ENCODE peak calls at places on chromosomes 6 and 20, in ten cellular contexts. J, V, E, K, I, U, Q, B, C and M are unnamed samples. For H3K4me1 and H3K36me3, the result is how much of the 10 kb centered on the place peaks cover.

GRCh38 chr20:53813728-53814459 is 220.3 kb upstream of the ZNF217 start:
- DNase-seq in J (no peak), V (no peak), E (no peak), K (no peak), I (no peak), U (no peak), Q (no peak), B (no peak), C (no peak), M (no peak)

GRCh38 chr6:56849876-56850275 is 105.0 kb upstream of the BEND6 start:
- DNase-seq in J (peak), V (no peak), E (no peak), K (no peak), I (no peak), U (no peak), Q (no peak), B (no peak), C (peak), M (no peak)

GRCh38 chr20:20360464-20360863 is 7.4 kb upstream of the INSM1 start:
- DNase-seq in J (peak), V (no peak), E (peak), K (peak), I (no peak), U (no peak), Q (peak), B (peak), C (peak), M (peak)

GRCh38 chr20:58482416-58482815 is 32.8 kb downstream of the APCDD1L start:
- DNase-seq in J (peak), V (no peak), E (no peak), K (no peak), I (no peak), U (no peak), Q (no peak), B (no peak), C (no peak), M (no peak)

GRCh38 chr6:3789018-3789895 is 37.7 kb upstream of the PXDC1 start:
- DNase-seq in J (peak), V (no peak), E (no peak), K (no peak), I (no peak), U (no peak), Q (no peak), B (no peak), C (no peak), M (no peak)

GRCh38 chr20:32429745-32430360 is 71.7 kb downstream of the ASXL1 start:
- DNase-seq in J (no peak), V (no peak), E (no peak), K (no peak), I (no peak), U (no peak), Q (no peak), B (no peak), C (no peak), M (no peak)

GRCh38 chr6:112050417-112050816 is 3.5 kb upstream of the CCN6 start:
- DNase-seq in J (no peak), V (no peak), E (no peak), K (no peak), I (no peak), U (no peak), Q (no peak), B (no peak), C (no peak), M (no peak)

GRCh38 chr6:82987951-82988350 is 77.7 kb downstream of the UBE3D start:
- DNase-seq in J (peak), V (no peak), E (no peak), K (no peak), I (no peak), U (no peak), Q (no peak), B (no peak), C (no peak), M (no peak)

GRCh38 chr6:111657146-111657545 is 51.5 kb upstream of the TRAF3IP2 start:
- DNase-seq in J (peak), V (no peak), E (no peak), K (no peak), I (no peak), U (no peak), Q (peak), B (no peak), C (no peak), M (no peak)

GRCh38 chr6:138682722-138683521 is 90.6 kb upstream of the CCDC28A start:
- DNase-seq in J (peak), V (no peak), E (peak), K (no peak), I (no peak), U (no peak), Q (no peak), B (no peak), C (no peak), M (no peak)

GRCh38 chr6:38688579-38689087 is 14.3 kb downstream of the GLO1 start:
- DNase-seq in J (no peak), V (no peak), E (no peak), K (no peak), I (no peak), U (no peak), Q (no peak), B (no peak), C (peak), M (no peak)

GRCh38 chr20:20699144-20699543 is 13.3 kb downstream of the RALGAPA2 start:
- DNase-seq in J (no peak), V (no peak), E (no peak), K (no peak), I (no peak), U (no peak), Q (peak), B (no peak), C (no peak), M (no peak)

GRCh38 chr6:97703661-97704060 is 420.6 kb upstream of the MMS22L start:
- DNase-seq in J (no peak), V (no peak), E (no peak), K (no peak), I (no peak), U (no peak), Q (no peak), B (no peak), C (no peak), M (no peak)

GRCh38 chr6:24313477-24314141 is 44.2 kb downstream of the DCDC2 start:
- DNase-seq in J (peak), V (no peak), E (no peak), K (no peak), I (no peak), U (no peak), Q (peak), B (no peak), C (peak), M (peak)

GRCh38 chr6:105994522-105995402 is 91.4 kb upstream of the PRDM1 start:
- DNase-seq in J (peak), V (peak), E (peak), K (no peak), I (peak), U (peak), Q (peak), B (peak), C (peak), M (peak)

GRCh38 chr6:164927288-164928040 is 381.9 kb downstream of the C6orf118 start:
- DNase-seq in J (peak), V (peak), E (peak), K (peak), I (peak), U (peak), Q (peak), B (peak), C (peak), M (peak)

GRCh38 chr6:20696676-20697075 is 162.4 kb downstream of the CDKAL1 start:
- DNase-seq in J (peak), V (no peak), E (no peak), K (no peak), I (no peak), U (no peak), Q (no peak), B (no peak), C (no peak), M (no peak)

GRCh38 chr20:2330090-2330695 is 34.4 kb downstream of the TGM3 start:
- DNase-seq in J (no peak), V (no peak), E (no peak), K (no peak), I (no peak), U (no peak), Q (no peak), B (no peak), C (no peak), M (no peak)

GRCh38 chr6:30357678-30358339 is 12.9 kb downstream of the RPP21 start:
- DNase-seq in J (peak), V (no peak), E (peak), K (peak), I (no peak), U (peak), Q (peak), B (peak), C (peak), M (peak)

GRCh38 chr6:165804331-165805066 is 141.5 kb upstream of the PDE10A start:
- DNase-seq in J (peak), V (peak), E (no peak), K (no peak), I (no peak), U (no peak), Q (peak), B (no peak), C (peak), M (peak)

GRCh38 chr6:106724848-106725247 is 95.5 kb downstream of the QRSL1 start:
- DNase-seq in J (no peak), V (no peak), E (no peak), K (no peak), I (no peak), U (no peak), Q (no peak), B (no peak), C (no peak), M (no peak)

GRCh38 chr6:91509711-91510110 is 922.8 kb upstream of the MAP3K7 start:
- DNase-seq in J (no peak), V (no peak), E (no peak), K (no peak), I (no peak), U (no peak), Q (peak), B (no peak), C (no peak), M (no peak)

GRCh38 chr20:62922451-62922921 is 3.8 kb downstream of the DIDO1 start:
- DNase-seq in J (no peak), V (no peak), E (no peak), K (peak), I (no peak), U (peak), Q (no peak), B (no peak), C (no peak), M (no peak)

GRCh38 chr6:26476893-26477292 is 19.1 kb downstream of the BTN2A1 start:
- DNase-seq in J (no peak), V (no peak), E (no peak), K (no peak), I (no peak), U (no peak), Q (no peak), B (no peak), C (no peak), M (no peak)

GRCh38 chr20:63787302-63787701 is 43.8 kb downstream of the ZBTB46 start:
- DNase-seq in J (no peak), V (peak), E (peak), K (no peak), I (no peak), U (no peak), Q (no peak), B (no peak), C (no peak), M (no peak)

GRCh38 chr6:3228791-3229565 is 1.5 kb upstream of the TUBB2B start:
- DNase-seq in J (no peak), V (no peak), E (no peak), K (peak), I (no peak), U (peak), Q (no peak), B (no peak), C (peak), M (no peak)

GRCh38 chr6:157867981-157868380 is 44.9 kb downstream of the SNX9 start:
- DNase-seq in J (no peak), V (no peak), E (no peak), K (no peak), I (no peak), U (no peak), Q (peak), B (no peak), C (no peak), M (no peak)

GRCh38 chr6:50655848-50656453 is 57.4 kb upstream of the TFAP2D start:
- DNase-seq in J (no peak), V (no peak), E (no peak), K (no peak), I (no peak), U (no peak), Q (peak), B (no peak), C (peak), M (no peak)

GRCh38 chr20:52470561-52470960 is 279.0 kb upstream of the ZFP64 start:
- DNase-seq in J (no peak), V (no peak), E (no peak), K (no peak), I (no peak), U (no peak), Q (no peak), B (no peak), C (no peak), M (no peak)

GRCh38 chr6:4128748-4129147 is 6.6 kb downstream of the ECI2 start:
- DNase-seq in J (peak), V (no peak), E (no peak), K (no peak), I (no peak), U (no peak), Q (peak), B (no peak), C (no peak), M (no peak)

GRCh38 chr6:40907198-40907701 is 131.8 kb downstream of the UNC5CL start:
- DNase-seq in J (peak), V (no peak), E (peak), K (no peak), I (no peak), U (no peak), Q (peak), B (no peak), C (no peak), M (peak)

GRCh38 chr6:34487536-34487935 is 21.7 kb downstream of the PACSIN1 start:
- DNase-seq in J (no peak), V (no peak), E (no peak), K (no peak), I (no peak), U (no peak), Q (no peak), B (no peak), C (no peak), M (no peak)

GRCh38 chr6:157478926-157479325 is 97.9 kb downstream of the ZDHHC14 start:
- DNase-seq in J (no peak), V (no peak), E (no peak), K (no peak), I (no peak), U (no peak), Q (no peak), B (no peak), C (no peak), M (no peak)

GRCh38 chr6:112640895-112641294 is 293.8 kb downstream of the RFPL4B start:
- DNase-seq in J (no peak), V (no peak), E (no peak), K (no peak), I (no peak), U (no peak), Q (no peak), B (no peak), C (no peak), M (no peak)

GRCh38 chr6:116969211-116969863 is 92.3 kb downstream of the RFX6 start:
- DNase-seq in J (peak), V (no peak), E (peak), K (no peak), I (no peak), U (no peak), Q (peak), B (peak), C (peak), M (peak)

GRCh38 chr6:14292119-14292518 is 174.5 kb downstream of the CD83 start:
- DNase-seq in J (no peak), V (no peak), E (no peak), K (no peak), I (no peak), U (no peak), Q (no peak), B (no peak), C (no peak), M (no peak)

GRCh38 chr6:111175135-111175534 is 87.8 kb downstream of the SLC16A10 start:
- DNase-seq in J (no peak), V (no peak), E (no peak), K (no peak), I (no peak), U (no peak), Q (no peak), B (no peak), C (no peak), M (no peak)

GRCh38 chr6:122154912-122155516 is 244.4 kb upstream of the HSF2 start:
- DNase-seq in J (no peak), V (peak), E (peak), K (no peak), I (no peak), U (no peak), Q (no peak), B (no peak), C (no peak), M (no peak)

GRCh38 chr6:109008537-109008950 is 86.1 kb downstream of the SESN1 start:
- DNase-seq in J (peak), V (no peak), E (no peak), K (no peak), I (no peak), U (no peak), Q (no peak), B (no peak), C (no peak), M (no peak)

GRCh38 chr6:109008951-109009760 is 85.5 kb downstream of the SESN1 start:
- DNase-seq in J (peak), V (peak), E (peak), K (peak), I (peak), U (peak), Q (peak), B (peak), C (peak), M (peak)

GRCh38 chr6:109008061-109008460 is 86.6 kb downstream of the SESN1 start:
- DNase-seq in J (no peak), V (no peak), E (no peak), K (no peak), I (no peak), U (no peak), Q (no peak), B (no peak), C (peak), M (no peak)

GRCh38 chr6:109006818-109007217 is 87.8 kb downstream of the SESN1 start:
- DNase-seq in J (no peak), V (no peak), E (no peak), K (no peak), I (no peak), U (no peak), Q (no peak), B (no peak), C (no peak), M (no peak)

DNA sequence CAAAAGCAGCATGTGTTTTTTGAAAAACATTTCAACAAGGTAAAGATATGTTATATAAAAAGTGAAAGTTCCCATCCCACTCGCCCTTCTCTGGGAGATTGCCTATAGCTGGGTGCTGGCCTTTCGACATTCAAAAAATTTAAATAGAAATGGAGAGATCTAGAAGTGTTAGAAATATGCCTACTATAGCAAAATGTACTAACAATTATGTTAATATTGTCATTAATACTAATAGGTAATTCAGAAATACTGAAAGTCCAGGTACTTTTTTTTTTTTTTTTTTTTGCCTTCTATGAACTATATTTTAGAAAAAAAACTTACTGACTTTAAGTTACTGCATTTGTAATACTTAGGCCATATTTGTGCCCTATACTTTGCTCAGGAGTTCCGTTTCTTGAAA is 87.1 kb downstream of the SESN1 start:
- DNase-seq in J (no peak), V (no peak), E (no peak), K (no peak), I (no peak), U (no peak), Q (no peak), B (no peak), C (no peak), M (no peak)
- H3K27ac ChIP-seq in J (no peak), V (peak), E (no peak), K (no peak), I (no peak), U (no peak), Q (no peak), B (no peak), C (no peak), M (peak)

GRCh38 chr6:135146160-135146920 is 34.8 kb upstream of the MYB start:
- DNase-seq in J (no peak), V (no peak), E (no peak), K (no peak), I (no peak), U (no peak), Q (no peak), B (no peak), C (peak), M (no peak)
- H3K4me1 ChIP-seq in J (under half), V (under half), E (under half), K (under half), I (under half), U (under half), Q (under half), B (under half), C (under half), M (under half)

GRCh38 chr6:35640017-35640664 is 48.6 kb downstream of the FKBP5 start:
- DNase-seq in J (no peak), V (no peak), E (no peak), K (no peak), I (no peak), U (no peak), Q (no peak), B (no peak), C (no peak), M (no peak)
- H3K36me3 ChIP-seq in J (under half), V (half or more), E (under half), K (under half), I (half or more), U (under half), Q (under half), B (under half), C (under half), M (half or more)

DNA sequence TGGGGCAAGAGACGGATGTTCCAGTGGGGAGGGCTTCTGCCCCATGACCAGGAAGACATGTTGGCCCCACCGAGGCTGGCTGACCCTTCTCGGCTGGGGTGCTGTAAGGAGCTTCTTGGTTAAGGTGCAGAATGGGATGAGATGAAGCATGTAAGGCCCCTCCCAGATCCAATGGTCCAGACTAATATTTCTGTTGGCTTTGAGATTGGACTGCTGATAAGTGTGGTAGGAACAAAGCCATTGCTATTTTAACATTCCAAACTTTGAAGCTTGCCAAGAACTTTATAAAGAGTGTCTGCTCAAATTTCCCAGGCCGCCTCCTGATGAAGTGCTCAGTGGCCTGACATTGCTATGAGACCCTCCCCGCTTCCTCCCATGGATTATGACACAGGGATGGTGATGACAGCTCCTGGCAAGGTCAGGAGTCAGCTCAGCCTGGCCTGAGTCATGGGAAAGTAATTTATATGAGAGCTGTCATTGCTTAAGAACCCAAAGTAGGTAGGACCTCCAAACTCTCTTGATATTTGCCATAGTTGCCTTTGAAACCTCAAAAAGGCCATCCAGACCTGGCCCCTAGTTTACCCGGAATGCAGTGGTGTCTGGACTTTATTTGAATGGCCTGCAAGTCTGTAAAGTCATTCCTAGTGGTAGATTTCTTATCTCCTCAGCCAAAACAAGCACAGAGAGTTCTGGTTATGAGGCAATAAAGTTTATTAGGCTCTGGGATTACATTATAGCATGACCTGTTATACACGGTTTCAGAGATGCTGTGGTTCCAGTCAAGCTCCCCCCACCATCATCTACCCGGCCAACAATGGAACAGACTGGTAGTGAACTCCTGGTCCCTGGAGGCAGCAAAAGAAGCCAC is 55.2 kb downstream of the TGM2 start:
- DNase-seq in J (peak), V (peak), E (peak), K (no peak), I (peak), U (no peak), Q (peak), B (no peak), C (no peak), M (peak)
- H3K27ac ChIP-seq in J (peak), V (peak), E (peak), K (no peak), I (peak), U (no peak), Q (peak), B (no peak), C (no peak), M (no peak)

DNA sequence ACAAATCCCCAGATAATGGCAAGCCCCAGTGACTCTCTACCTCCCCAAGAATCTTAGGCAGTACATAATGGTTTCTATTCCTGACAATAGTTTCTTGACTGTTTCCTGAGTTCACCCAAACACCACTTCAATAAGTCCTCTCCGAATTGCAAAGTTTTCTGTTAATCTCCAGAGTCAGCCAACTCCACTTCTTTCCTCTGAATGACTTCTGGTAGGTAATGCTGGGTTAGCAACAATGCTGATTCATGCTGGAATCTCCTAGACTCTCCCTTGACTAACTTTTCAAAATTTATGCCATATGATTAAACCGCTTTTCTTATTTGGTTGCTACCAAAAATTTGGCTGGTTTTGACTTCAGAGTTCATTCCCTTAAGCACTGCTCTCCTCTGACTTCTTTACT is 249.6 kb upstream of the PLN start:
- DNase-seq in J (no peak), V (no peak), E (no peak), K (no peak), I (no peak), U (no peak), Q (no peak), B (no peak), C (no peak), M (no peak)
- H3K4me1 ChIP-seq in J (under half), V (under half), E (under half), K (under half), I (under half), U (under half), Q (under half), B (under half), C (under half), M (under half)

GRCh38 chr20:36832791-36833190 is 43.1 kb upstream of the TLDC2 start:
- DNase-seq in J (no peak), V (no peak), E (no peak), K (no peak), I (no peak), U (no peak), Q (no peak), B (no peak), C (no peak), M (no peak)
- H3K36me3 ChIP-seq in J (under half), V (under half), E (under half), K (under half), I (under half), U (under half), Q (under half), B (under half), C (under half), M (under half)